ENCODE peak calls at places on chromosomes 4 and X, in four cellular contexts. B, P, M and U are unnamed samples.

GRCh38 chrX:74015379-74016019 is 288.5 kb upstream of the ZCCHC13 start:
- DNase-seq in M (peak), B (peak), P (peak), U (peak)

GRCh38 chr4:145824469-145824868 is 114.2 kb downstream of the ZNF827 start:
- DNase-seq in P (no peak), B (no peak), M (no peak), U (no peak)

GRCh38 chr4:54800831-54801530 is 143.2 kb downstream of the KIT start:
- DNase-seq in M (no peak), B (no peak), P (no peak), U (no peak)

GRCh38 chrX:135424469-135424868 is 2.7 kb downstream of the SMIM10L2A start:
- DNase-seq in B (no peak), M (no peak), P (no peak), U (no peak)

GRCh38 chrX:40331353-40331752 is 233.6 kb upstream of the BCOR start:
- DNase-seq in M (no peak), B (no peak), P (no peak), U (no peak)

GRCh38 chrX:129686422-129686948 is 31.7 kb upstream of the APLN start:
- DNase-seq in M (no peak), P (no peak), B (peak), U (no peak)

GRCh38 chr4:150145950-150146340 is 67.7 kb downstream of the DCLK2 start:
- DNase-seq in P (no peak), B (no peak), M (no peak), U (no peak)

GRCh38 chr4:62450740-62451139 is 1250.6 kb downstream of the ADGRL3 start:
- DNase-seq in B (no peak), P (no peak), M (no peak), U (no peak)

GRCh38 chr4:150310159-150310895 is 232.1 kb downstream of the DCLK2 start:
- DNase-seq in M (no peak), B (peak), P (peak), U (peak)

GRCh38 chr4:19577121-19577520 is 674.6 kb upstream of the SLIT2 start:
- DNase-seq in P (no peak), M (no peak), B (peak), U (no peak)

GRCh38 chr4:105059337-105059736 is 87.3 kb upstream of the TET2 start:
- DNase-seq in B (no peak), M (no peak), P (no peak), U (no peak)

GRCh38 chr4:86641516-86642090 is 47.5 kb downstream of the PTPN13 start:
- DNase-seq in B (no peak), P (no peak), M (no peak), U (no peak)

GRCh38 chr4:877502-877901 is 51.6 kb upstream of the CPLX1 start:
- DNase-seq in P (no peak), M (no peak), B (no peak), U (no peak)

GRCh38 chr4:32172086-32172485 is 1451.9 kb downstream of the PCDH7 start:
- DNase-seq in M (no peak), P (no peak), B (peak), U (no peak)

GRCh38 chrX:111868726-111869638 is 7.0 kb upstream of the TRPC5OS start:
- DNase-seq in P (peak), M (no peak), B (no peak), U (peak)

GRCh38 chr4:61246003-61246402 is 45.9 kb downstream of the ADGRL3 start:
- DNase-seq in M (no peak), B (no peak), P (no peak), U (no peak)

GRCh38 chr4:80956421-80956820 is 74.1 kb upstream of the BMP3 start:
- DNase-seq in M (no peak), P (no peak), B (no peak), U (no peak)

GRCh38 chr4:11698846-11699590 is 270.3 kb upstream of the HS3ST1 start:
- DNase-seq in B (peak), M (no peak), P (peak), U (peak)

GRCh38 chr4:3017504-3017903 is 54.1 kb downstream of the GRK4 start:
- DNase-seq in B (no peak), M (no peak), P (no peak), U (no peak)

GRCh38 chrX:68083510-68083909 is 349.8 kb downstream of the OPHN1 start:
- DNase-seq in B (peak), P (no peak), M (no peak), U (no peak)

GRCh38 chrX:41862562-41863184 is 60.7 kb downstream of the CASK start:
- DNase-seq in P (no peak), B (no peak), M (no peak), U (no peak)

GRCh38 chrX:9902651-9903050 is 64.5 kb upstream of the CLDN34 start:
- DNase-seq in M (no peak), P (no peak), B (peak), U (no peak)

GRCh38 chrX:22314211-22314610 is 41.5 kb downstream of the CBLL2 start:
- DNase-seq in P (peak), B (no peak), M (no peak), U (peak)

GRCh38 chr4:10554694-10555093 is 97.5 kb upstream of the ZNF518B start:
- DNase-seq in M (peak), P (peak), B (peak), U (peak)

GRCh38 chr4:118905546-118905945 is 16.9 kb downstream of the SYNPO2 start:
- DNase-seq in P (peak), B (peak), M (no peak), U (peak)

GRCh38 chr4:532588-533317 is 33.7 kb downstream of the PIGG start:
- DNase-seq in P (no peak), M (peak), B (peak), U (no peak)

GRCh38 chr4:184961693-184962092 is 56.6 kb upstream of the HELT start:
- DNase-seq in M (no peak), P (no peak), B (no peak), U (no peak)

GRCh38 chr4:119550857-119551532 is 77.6 kb downstream of the PDE5A start:
- DNase-seq in M (no peak), B (peak), P (no peak), U (peak)

GRCh38 chr4:1512738-1513660 is 106.8 kb upstream of the NKX1-1 start:
- DNase-seq in P (peak), B (peak), M (no peak), U (peak)

GRCh38 chr4:37924946-37925345 is 34.1 kb downstream of the TBC1D1 start:
- DNase-seq in P (no peak), B (no peak), M (no peak), U (no peak)

GRCh38 chrX:1802912-1803311 is 188.1 kb downstream of the ASMT start:
- DNase-seq in B (no peak), P (no peak), M (no peak), U (no peak)